ENCODE peak calls at places on chromosomes 7 and 10, in six cellular contexts. B, O, D, G, L and W are unnamed samples.

GRCh38 chr10:3372284-3372683 is 199.7 kb upstream of the PITRM1 start:
- DNase-seq in L (no peak), G (no peak), O (no peak), D (no peak), B (no peak), W (no peak)

GRCh38 chr7:70063371-70063770 is 465.1 kb downstream of the AUTS2 start:
- DNase-seq in D (no peak), L (no peak), O (no peak), B (no peak), G (no peak), W (no peak)

GRCh38 chr10:53406532-53406931 is 633.9 kb upstream of the MBL2 start:
- DNase-seq in B (no peak), D (no peak), G (no peak), L (no peak), O (no peak), W (no peak)

GRCh38 chr7:149495785-149496641 is 1.6 kb downstream of the ZNF746 start:
- DNase-seq in B (no peak), O (no peak), G (no peak), L (no peak), D (peak; percentile 43), W (peak; percentile 49)

GRCh38 chr7:140263277-140263676 is 86.5 kb upstream of the KDM7A start:
- DNase-seq in O (no peak), B (no peak), D (peak; percentile 5), L (no peak), G (no peak), W (no peak)

GRCh38 chr10:90857635-90858488 is at the start of gene HTR7:
- DNase-seq in L (peak; percentile 78), B (no peak), D (no peak), O (peak; percentile 60), G (peak; percentile 89), W (peak; percentile 60)

GRCh38 chr7:101586078-101586941 is 42.8 kb downstream of the MYL10 start:
- DNase-seq in O (no peak), B (no peak), L (peak; percentile 3), G (no peak), D (no peak), W (no peak)

GRCh38 chr10:89944138-89944537 is 242.7 kb downstream of the KIF20B start:
- DNase-seq in O (no peak), G (no peak), D (peak; percentile 40), L (no peak), B (no peak), W (no peak)

GRCh38 chr10:14571866-14572507 is 202.7 kb downstream of the FAM107B start:
- DNase-seq in D (peak; percentile 96), L (no peak), O (peak; percentile 32), B (no peak), G (peak; percentile 81), W (peak; percentile 73)

GRCh38 chr10:77004917-77005564 is 632.6 kb downstream of the KCNMA1 start:
- DNase-seq in O (peak; percentile 33), G (no peak), L (peak; percentile 23), B (peak; percentile 18), D (peak; percentile 35), W (peak; percentile 47)

GRCh38 chr10:100739516-100740368 is 5.6 kb upstream of the PAX2 start:
- DNase-seq in B (no peak), O (no peak), G (peak; percentile 61), L (no peak), D (no peak), W (peak; percentile 39)

GRCh38 chr7:81638216-81638615 is 131.6 kb downstream of the HGF start:
- DNase-seq in B (no peak), D (no peak), G (no peak), L (no peak), O (no peak), W (no peak)

GRCh38 chr10:5583525-5584175 is 58.9 kb downstream of the CALML3 start:
- DNase-seq in B (no peak), O (peak; percentile 74), D (peak; percentile 83), G (peak; percentile 79), L (no peak), W (no peak)

GRCh38 chr7:125480762-125481161 is 551.1 kb upstream of the POT1 start:
- DNase-seq in D (no peak), B (no peak), G (no peak), O (no peak), L (no peak), W (no peak)

GRCh38 chr10:132455986-132456847 is 59.2 kb downstream of the PWWP2B start:
- DNase-seq in B (no peak), O (no peak), D (no peak), G (peak; percentile 71), L (no peak), W (no peak)

GRCh38 chr10:70956029-70956759 is 67.8 kb upstream of the PCBD1 start:
- DNase-seq in B (no peak), L (no peak), D (no peak), O (no peak), G (peak; percentile 24), W (no peak)

GRCh38 chr10:80202934-80203834 is 2.2 kb downstream of the ANXA11 start:
- DNase-seq in L (peak; percentile 77), D (peak; percentile 49), G (peak; percentile 88), B (peak; percentile 83), O (peak; percentile 80), W (peak; percentile 80)

GRCh38 chr10:47225186-47225927 is 74.6 kb upstream of the GDF10 start:
- DNase-seq in L (no peak), G (no peak), D (no peak), B (no peak), O (no peak), W (no peak)
- TF ChIP-seq CTCF in L (no peak), G (no peak), D (peak; percentile 4), B (no peak), O (no peak), W (no peak)

DNA sequence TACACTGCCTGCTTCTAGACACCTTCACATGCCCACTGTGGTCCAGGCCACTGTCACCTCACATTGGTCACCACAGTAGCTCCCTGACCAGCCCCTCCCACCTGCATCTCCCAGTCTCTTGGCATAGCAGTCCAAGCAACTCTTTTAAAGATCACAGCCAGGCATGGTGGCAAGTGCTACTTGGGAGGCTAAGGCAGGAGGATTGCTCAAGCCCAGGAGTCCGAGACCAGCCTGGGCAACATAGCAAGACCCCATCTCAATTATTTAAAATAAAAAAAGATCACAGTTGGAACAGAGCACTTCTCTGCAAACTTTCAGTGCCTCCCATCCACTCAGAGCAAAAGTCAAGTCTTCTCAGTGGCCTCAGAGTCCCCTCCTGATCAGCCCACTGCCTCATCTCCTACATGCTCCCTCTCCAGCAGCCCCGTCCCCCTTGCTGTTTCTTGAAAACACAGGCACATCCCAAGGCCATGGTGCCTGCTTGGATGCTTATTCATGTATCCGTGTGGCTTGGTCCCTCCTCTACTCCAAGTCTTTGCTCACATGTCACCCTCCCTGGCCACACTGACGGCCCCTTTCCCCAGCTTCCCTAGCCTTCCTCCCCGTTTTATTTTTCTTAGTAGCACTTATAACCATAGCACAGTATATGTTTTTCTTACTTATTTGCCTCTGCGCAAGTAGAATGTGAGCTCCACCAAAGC is 19.3 kb downstream of the TSPAN15 start:
- DNase-seq in L (no peak), D (no peak), G (no peak), B (no peak), O (no peak), W (no peak)
- TF ChIP-seq CTCF in L (no peak), D (no peak), G (no peak), B (no peak), O (no peak), W (no peak)

GRCh38 chr7:42831953-42832522 is 79.8 kb downstream of the C7orf25 start:
- DNase-seq in L (no peak), B (no peak), D (no peak), O (no peak), G (no peak), W (no peak)
- TF ChIP-seq CTCF in L (no peak), B (no peak), D (no peak), O (no peak), G (no peak), W (no peak)

GRCh38 chr7:139125637-139126036 is 16.1 kb upstream of the ZC3HAV1 start:
- DNase-seq in B (no peak), L (no peak), G (no peak), O (no peak), D (no peak), W (no peak)

GRCh38 chr7:139131622-139132021 is 22.1 kb upstream of the ZC3HAV1 start:
- DNase-seq in L (no peak), B (no peak), D (no peak), O (no peak), G (no peak), W (no peak)

GRCh38 chr7:139133335-139134139 is 24.0 kb upstream of the ZC3HAV1 start:
- DNase-seq in B (peak; percentile 82), L (peak; percentile 81), O (peak; percentile 92), D (peak; percentile 73), G (peak; percentile 98), W (peak; percentile 87)

GRCh38 chr7:139124084-139124914 is 14.8 kb upstream of the ZC3HAV1 start:
- DNase-seq in B (no peak), O (no peak), D (no peak), L (peak; percentile 48), G (no peak), W (no peak)

DNA sequence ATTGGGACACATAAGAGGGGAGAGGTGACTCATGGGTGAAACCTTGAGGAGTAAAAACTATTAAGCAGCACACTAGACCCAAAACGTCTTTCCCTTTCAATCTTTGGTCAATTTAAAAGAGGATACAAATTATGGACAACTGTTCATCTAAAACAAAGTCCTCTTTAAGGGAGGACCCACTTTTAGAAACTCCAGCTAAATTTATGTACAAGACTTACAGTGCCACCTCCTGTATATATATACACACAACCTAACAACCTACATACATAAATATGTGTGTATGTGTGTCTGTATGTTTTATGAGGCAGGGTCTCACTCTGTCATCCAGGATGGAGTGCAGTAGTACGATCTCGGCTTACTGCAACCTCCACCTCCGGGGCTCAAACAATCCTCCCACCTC is 18.1 kb upstream of the ZC3HAV1 start:
- DNase-seq in O (peak; percentile 38), D (no peak), L (no peak), G (no peak), B (no peak), W (no peak)
- TF ChIP-seq CTCF in O (peak; percentile 30), D (no peak), L (peak; percentile 14), G (peak; percentile 27), B (no peak), W (no peak)

DNA sequence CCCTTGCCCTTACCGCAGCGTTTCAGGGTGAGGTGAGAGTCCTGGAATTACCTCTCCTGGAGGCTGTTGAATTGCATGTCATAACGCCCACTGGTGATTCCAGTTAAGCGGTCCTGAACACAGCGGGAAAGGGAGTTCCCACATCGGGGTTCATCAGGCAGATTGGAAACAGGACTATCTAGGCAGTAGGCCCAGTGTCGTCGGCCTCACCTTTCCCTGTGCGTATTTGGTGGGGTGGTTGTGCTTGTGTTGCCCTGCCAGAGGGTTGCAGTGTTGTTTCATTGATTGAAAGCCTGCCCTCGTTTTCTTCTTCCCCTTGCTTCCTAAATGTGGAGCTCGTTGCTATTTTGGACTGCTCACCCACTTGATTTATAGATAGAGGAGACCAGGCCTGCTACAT is 10.6 kb upstream of the SUN1 start:
- DNase-seq in B (no peak), D (no peak), G (peak; percentile 25), L (no peak), O (no peak), W (no peak)
- TF ChIP-seq CTCF in B (no peak), D (no peak), G (no peak), L (no peak), O (no peak), W (no peak)